ENCODE peak calls at places on chromosome 6, in seven cellular contexts. W is cardiac muscle cell, Q is omental fat pad, K is esophagus muscularis mucosa, H is fibroblast of lung, L is endothelial cell, J is nephron progenitor cell. Z is an unnamed sample.

GRCh38 chr6:164114656-164115055 is 700.1 kb downstream of the QKI start:
- DNase-seq in Q (no peak), K (no peak), H (no peak), J (no peak), L (no peak), W (no peak), Z (no peak)

GRCh38 chr6:89353118-89353556 is 615 bp upstream of the UBE2J1 start:
- DNase-seq in J (no peak), H (no peak), L (no peak), K (no peak), W (no peak), Q (no peak), Z (no peak)

GRCh38 chr6:14165091-14165490 is 47.5 kb downstream of the CD83 start:
- DNase-seq in L (no peak), J (no peak), H (peak), K (no peak), Q (no peak), W (peak), Z (no peak)

GRCh38 chr6:45613678-45614077 is 235.9 kb upstream of the SUPT3H start:
- DNase-seq in L (no peak), J (peak), K (peak), W (peak), Q (no peak), H (peak), Z (no peak)

GRCh38 chr6:43972915-43973304 is 154.3 kb downstream of the MRPL14 start:
- DNase-seq in K (no peak), H (peak), Q (peak), W (peak), J (no peak), L (no peak), Z (no peak)

GRCh38 chr6:17971128-17972073 is 16.0 kb downstream of the KIF13A start:
- DNase-seq in K (no peak), L (no peak), Q (no peak), W (peak), H (peak), J (no peak), Z (no peak)

GRCh38 chr6:17927705-17928104 is 59.7 kb downstream of the KIF13A start:
- DNase-seq in L (no peak), J (no peak), H (no peak), K (peak), W (no peak), Q (no peak), Z (no peak)

GRCh38 chr6:75349262-75349984 is 64.8 kb upstream of the TMEM30A start:
- DNase-seq in J (peak), L (peak), K (no peak), Q (no peak), H (peak), W (peak), Z (no peak)

GRCh38 chr6:36928547-36928918 is 26.0 kb upstream of the PI16 start:
- DNase-seq in J (no peak), L (no peak), Q (no peak), H (no peak), K (no peak), W (no peak), Z (no peak)

GRCh38 chr6:166587631-166588413 is 1.3 kb upstream of the RAMACL start:
- DNase-seq in L (no peak), H (no peak), Q (no peak), K (no peak), W (no peak), J (no peak), Z (no peak)

GRCh38 chr6:148999921-149000589 is 253.2 kb downstream of the UST start:
- DNase-seq in K (peak), Q (peak), W (peak), L (no peak), H (peak), J (no peak), Z (no peak)

GRCh38 chr6:144675231-144675861 is 390.2 kb downstream of the UTRN start:
- DNase-seq in Q (no peak), K (no peak), W (peak), L (no peak), J (no peak), H (peak), Z (no peak)

GRCh38 chr6:42960243-42961019 is at the start of gene GNMT:
- DNase-seq in K (no peak), J (peak), Q (no peak), H (no peak), L (peak), W (peak), Z (no peak)

GRCh38 chr6:139161169-139161568 is 26.3 kb downstream of the HECA start:
- DNase-seq in J (no peak), K (no peak), Q (no peak), L (no peak), W (no peak), H (peak), Z (no peak)

GRCh38 chr6:39669117-39669690 is 56.0 kb downstream of the KIF6 start:
- DNase-seq in Q (no peak), K (no peak), W (no peak), J (no peak), L (no peak), H (peak), Z (no peak)

GRCh38 chr6:131519670-131520436 is 53.2 kb upstream of the ARG1 start:
- DNase-seq in K (no peak), L (peak), J (peak), W (peak), H (peak), Q (no peak), Z (no peak)

GRCh38 chr6:87237804-87238203 is 82.4 kb downstream of the ZNF292 start:
- DNase-seq in Q (no peak), K (no peak), L (no peak), H (peak), W (peak), J (no peak), Z (no peak)

GRCh38 chr6:78611886-78612480 is 255.4 kb upstream of the IRAK1BP1 start:
- DNase-seq in L (no peak), K (no peak), J (no peak), W (peak), H (peak), Q (no peak), Z (no peak)

GRCh38 chr6:4346659-4347333 is 211.4 kb upstream of the ECI2 start:
- DNase-seq in L (no peak), H (no peak), J (no peak), K (peak), Q (no peak), W (no peak), Z (no peak)

GRCh38 chr6:79804732-79805131 is 142.6 kb downstream of the ELOVL4 start:
- DNase-seq in K (no peak), Q (no peak), H (no peak), J (no peak), W (no peak), L (no peak), Z (no peak)

GRCh38 chr6:160974304-160974771 is 17.2 kb upstream of the MAP3K4 start:
- DNase-seq in Q (peak), L (no peak), J (no peak), W (peak), K (peak), H (peak), Z (no peak)

GRCh38 chr6:19691465-19692167 is 145.6 kb upstream of the ID4 start:
- DNase-seq in L (peak), J (peak), Q (no peak), W (peak), H (peak), K (no peak), Z (no peak)

GRCh38 chr6:41769376-41769775 is 10.3 kb downstream of the FRS3 start:
- DNase-seq in J (no peak), L (no peak), H (no peak), K (no peak), W (no peak), Q (no peak), Z (no peak)

GRCh38 chr6:42453649-42454427 is 2.1 kb upstream of the TRERF1 start:
- DNase-seq in L (peak), K (peak), H (peak), Q (no peak), J (peak), W (peak), Z (no peak)

GRCh38 chr6:132399376-132400074 is 1.8 kb downstream of the MOXD1 start:
- DNase-seq in J (no peak), Q (no peak), L (no peak), K (no peak), H (peak), W (peak), Z (no peak)

GRCh38 chr6:33698494-33698893 is 13.0 kb downstream of the UQCC2 start:
- DNase-seq in Q (no peak), L (no peak), J (no peak), H (no peak), W (no peak), K (no peak), Z (no peak)

GRCh38 chr6:85569323-85569722 is 24.3 kb downstream of the SNX14 start:
- DNase-seq in Q (no peak), W (peak), L (no peak), J (no peak), H (peak), K (no peak), Z (no peak)

GRCh38 chr6:34223381-34223963 is 13.2 kb upstream of the HMGA1 start:
- DNase-seq in L (no peak), H (no peak), K (no peak), W (no peak), J (no peak), Q (no peak), Z (no peak)

GRCh38 chr6:14972379-14973067 is 273.3 kb upstream of the JARID2 start:
- DNase-seq in W (no peak), Q (no peak), K (no peak), L (no peak), J (no peak), H (no peak), Z (no peak)

GRCh38 chr6:18352842-18353241 is 34.3 kb upstream of the RNF144B start:
- DNase-seq in J (no peak), Q (no peak), K (no peak), H (no peak), W (no peak), L (no peak), Z (no peak)

GRCh38 chr6:91720323-91720722 is 1133.5 kb upstream of the MAP3K7 start:
- DNase-seq in L (no peak), Q (no peak), K (no peak), H (no peak), J (no peak), W (no peak), Z (no peak)

GRCh38 chr6:42316390-42316970 is 98.8 kb upstream of the MRPS10 start:
- DNase-seq in W (peak), J (no peak), L (no peak), Q (no peak), K (no peak), H (peak), Z (no peak)

GRCh38 chr6:5132741-5133140 is 47.6 kb downstream of the PPP1R3G start:
- DNase-seq in J (no peak), W (peak), Q (peak), L (peak), H (peak), K (no peak), Z (no peak)

GRCh38 chr6:32401564-32401963 is 5.4 kb downstream of the BTNL2 start:
- DNase-seq in Q (no peak), K (no peak), L (no peak), H (no peak), J (no peak), W (no peak), Z (no peak)
- TF ChIP-seq CTCF in Q (no peak), K (no peak), L (no peak), H (no peak), J (no peak), W (no peak), Z (no peak)

GRCh38 chr6:126112171-126112632 is 125.9 kb downstream of the TRMT11 start:
- DNase-seq in K (no peak), Q (no peak), L (no peak), W (peak), J (no peak), H (no peak), Z (no peak)
- TF ChIP-seq CTCF in K (no peak), Q (no peak), L (no peak), W (no peak), J (no peak), H (no peak), Z (no peak)

GRCh38 chr6:26489926-26490575 is 10.1 kb upstream of the BTN1A1 start:
- DNase-seq in H (no peak), J (no peak), Q (no peak), K (no peak), L (no peak), W (no peak), Z (no peak)

GRCh38 chr6:26490576-26490964 is 9.5 kb upstream of the BTN1A1 start:
- DNase-seq in Q (no peak), H (no peak), W (no peak), K (no peak), L (no peak), J (no peak), Z (no peak)

GRCh38 chr6:26494117-26494516 is 6.0 kb upstream of the BTN1A1 start:
- DNase-seq in H (no peak), Q (no peak), L (no peak), W (no peak), K (no peak), J (no peak), Z (no peak)

GRCh38 chr6:26491604-26492003 is 8.5 kb upstream of the BTN1A1 start:
- DNase-seq in L (no peak), W (no peak), H (no peak), Q (no peak), K (no peak), J (no peak), Z (no peak)

GRCh38 chr6:26493258-26493657 is 6.8 kb upstream of the BTN1A1 start:
- DNase-seq in K (no peak), L (no peak), Q (no peak), H (peak), J (no peak), W (peak), Z (no peak)
- TF ChIP-seq CTCF in K (no peak), L (no peak), Q (no peak), H (peak), J (no peak), W (peak), Z (peak)

DNA sequence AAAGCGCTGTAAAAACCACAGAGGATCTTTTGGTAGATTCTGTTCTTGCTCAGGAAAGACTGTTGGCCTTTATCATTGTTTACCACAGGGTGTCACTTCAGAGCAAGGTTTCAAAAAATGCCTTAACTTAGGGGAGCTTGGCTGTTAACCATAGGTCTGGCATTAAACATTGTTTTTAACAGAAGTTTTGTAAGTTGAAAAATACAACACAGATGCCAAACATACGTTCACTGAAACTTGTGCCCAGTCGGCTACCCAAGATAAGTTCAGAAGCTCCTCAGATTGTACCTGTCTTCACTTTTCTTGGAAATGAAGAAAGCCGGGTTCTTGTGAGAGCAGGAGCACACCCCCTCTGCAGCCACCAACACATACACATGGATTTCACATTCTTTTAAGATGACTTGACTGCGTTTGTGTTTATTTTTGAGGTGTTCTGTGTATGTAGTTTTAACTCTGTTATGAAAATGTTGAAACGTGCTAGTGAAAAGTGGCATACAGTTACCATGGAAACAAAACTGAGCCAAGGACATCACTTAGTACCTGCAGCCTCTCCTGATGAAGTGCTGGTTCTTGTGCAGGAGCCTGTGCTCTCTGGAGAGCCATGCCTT is 64.9 kb downstream of the SYCP2L start:
- DNase-seq in W (peak), H (peak), J (no peak), K (no peak), L (peak), Q (no peak), Z (no peak)
- TF ChIP-seq CTCF in W (peak), H (peak), J (peak), K (peak), L (no peak), Q (no peak), Z (peak)

Z was measured in D721Med.